ENCODE peak calls at places on chromosomes 16 and 17, in ten cellular contexts. X is transverse colon, U is WTC11, V is ovary, Y is tibial artery, Z is fibroblast of pulmonary artery, L is cardiac fibroblast, W is heart left ventricle, P is ascending aorta, D is choroid plexus epithelial cell. S is an unnamed sample.
A peak's percentile ranks its signal among the peaks of the same experiment; 100 is the strongest.

GRCh38 chr16:53743149-53743566 is 39.2 kb downstream of the FTO start:
- DNase-seq in P (no peak), Y (no peak), L (peak; percentile 46), Z (peak; percentile 58), X (peak; percentile 30), V (no peak), W (no peak), D (peak; percentile 70), U (peak; percentile 21), S (no peak)

GRCh38 chr17:58517928-58518609 is 3.6 kb upstream of the MTMR4 start:
- DNase-seq in W (peak; percentile 100), D (peak; percentile 100), V (peak; percentile 100), P (peak; percentile 100), X (peak; percentile 100), L (peak; percentile 100), U (peak; percentile 99), Y (peak; percentile 100), Z (peak; percentile 100), S (peak; percentile 100)

GRCh38 chr17:82794781-82795505 is 43.1 kb downstream of the TBCD start:
- DNase-seq in L (no peak), W (no peak), U (no peak), Y (no peak), D (peak; percentile 45), V (no peak), P (no peak), Z (no peak), X (no peak), S (no peak)

GRCh38 chr17:83067718-83068261 is 11.6 kb upstream of the METRNL start:
- DNase-seq in L (peak; percentile 41), Z (no peak), X (no peak), W (peak; percentile 10), Y (peak; percentile 19), U (no peak), D (no peak), P (no peak), V (peak; percentile 38), S (no peak)

GRCh38 chr16:25586826-25587225 is 104.9 kb upstream of the HS3ST4 start:
- DNase-seq in X (no peak), U (no peak), L (no peak), V (no peak), D (no peak), W (no peak), Z (no peak), P (no peak), Y (no peak), S (no peak)

GRCh38 chr16:85553436-85554113 is 59.5 kb upstream of the GSE1 start:
- DNase-seq in Y (peak; percentile 59), D (peak; percentile 33), W (peak; percentile 90), V (peak; percentile 80), X (peak; percentile 70), L (peak; percentile 73), Z (peak; percentile 54), P (no peak), U (peak; percentile 76), S (peak; percentile 85)

GRCh38 chr16:88721236-88721635 is 14.9 kb downstream of the CTU2 start:
- DNase-seq in Y (no peak), V (no peak), X (no peak), Z (no peak), D (no peak), W (no peak), L (no peak), U (no peak), P (no peak), S (no peak)

GRCh38 chr17:30200086-30200485 is 35.4 kb downstream of the SLC6A4 start:
- DNase-seq in Y (no peak), D (no peak), W (no peak), X (no peak), V (no peak), P (no peak), U (no peak), Z (no peak), L (no peak), S (no peak)

GRCh38 chr17:38428643-38429371 is 543 bp downstream of the ARHGAP23 start:
- DNase-seq in D (peak; percentile 38), P (peak; percentile 46), W (peak; percentile 83), V (peak; percentile 80), Y (peak; percentile 51), U (no peak), X (peak; percentile 50), Z (peak; percentile 40), L (peak; percentile 63), S (peak; percentile 65)

GRCh38 chr17:55343900-55344513 is 77.6 kb downstream of the MMD start:
- DNase-seq in L (no peak), X (no peak), Z (no peak), Y (no peak), W (no peak), D (no peak), P (no peak), V (no peak), U (no peak), S (no peak)

GRCh38 chr17:45235071-45236001 is 13.7 kb downstream of the FMNL1 start:
- DNase-seq in W (peak; percentile 85), Z (peak; percentile 87), U (peak; percentile 94), V (peak; percentile 75), X (peak; percentile 83), D (peak; percentile 88), P (no peak), L (peak; percentile 86), Y (peak; percentile 76), S (peak; percentile 85)

GRCh38 chr16:65410801-65411200 is 288.9 kb upstream of the CDH11 start:
- DNase-seq in Y (no peak), Z (no peak), D (peak; percentile 84), U (no peak), P (no peak), V (no peak), X (no peak), L (no peak), W (no peak), S (no peak)

GRCh38 chr16:72876981-72877373 is 171.0 kb downstream of the ZFHX3 start:
- DNase-seq in Y (no peak), X (no peak), L (no peak), D (peak; percentile 66), W (no peak), V (no peak), U (no peak), P (no peak), Z (peak; percentile 26), S (no peak)

GRCh38 chr16:79562166-79562823 is 38.2 kb downstream of the MAF start:
- DNase-seq in L (no peak), V (no peak), X (no peak), Y (no peak), W (no peak), U (no peak), Z (no peak), D (no peak), P (no peak), S (no peak)

GRCh38 chr16:89749637-89750036 is 28.3 kb downstream of the ZNF276 start:
- DNase-seq in Y (peak; percentile 53), U (no peak), W (no peak), P (no peak), X (peak; percentile 61), L (no peak), V (no peak), D (no peak), Z (no peak), S (peak; percentile 76)

GRCh38 chr17:34797724-34798123 is 163.5 kb downstream of the CCT6B start:
- DNase-seq in W (no peak), V (no peak), X (no peak), D (peak; percentile 7), P (no peak), U (peak; percentile 82), Z (peak; percentile 26), L (peak; percentile 14), Y (no peak), S (no peak)

GRCh38 chr16:78996806-78997205 is 603.7 kb downstream of the MAF start:
- DNase-seq in W (no peak), U (no peak), Y (no peak), V (no peak), X (no peak), L (no peak), Z (no peak), P (no peak), D (no peak), S (no peak)

GRCh38 chr16:77657016-77657415 is 65.3 kb upstream of the NUDT7 start:
- DNase-seq in L (no peak), Z (peak; percentile 35), P (no peak), D (peak; percentile 72), U (peak; percentile 22), Y (no peak), V (no peak), W (no peak), X (no peak), S (no peak)

GRCh38 chr17:66123163-66123562 is 68.8 kb downstream of the CEP112 start:
- DNase-seq in Z (peak; percentile 17), Y (no peak), L (peak; percentile 39), P (no peak), X (no peak), D (peak; percentile 34), W (no peak), V (no peak), U (no peak), S (no peak)

GRCh38 chr16:85138825-85139627 is 26.8 kb upstream of the CIBAR2 start:
- DNase-seq in U (no peak), X (no peak), L (no peak), D (no peak), P (no peak), Z (no peak), V (no peak), W (no peak), Y (no peak), S (no peak)

GRCh38 chr16:48125888-48126287 is 29.9 kb downstream of the ABCC12 start:
- DNase-seq in V (no peak), Z (no peak), L (no peak), W (no peak), Y (no peak), P (no peak), X (no peak), D (no peak), U (no peak), S (no peak)

GRCh38 chr16:81633147-81633619 is 145.9 kb upstream of the PLCG2 start:
- DNase-seq in V (no peak), U (peak; percentile 65), Z (no peak), X (no peak), L (no peak), Y (no peak), P (no peak), W (peak; percentile 27), D (no peak), S (no peak)
- TF ChIP-seq CTCF in V (no peak), U (peak; percentile 39), Z (no peak), X (no peak), L (peak; percentile 14), Y (no peak), P (no peak), W (no peak), D (peak; percentile 35), S (no peak)

GRCh38 chr17:50613596-50613995 is 21.1 kb upstream of the ABCC3 start:
- DNase-seq in L (no peak), P (no peak), V (no peak), W (no peak), Z (no peak), U (no peak), X (no peak), D (peak; percentile 25), Y (no peak), S (no peak)
- TF ChIP-seq CTCF in L (no peak), P (no peak), V (no peak), W (peak; percentile 40), Z (no peak), U (no peak), X (no peak), D (peak; percentile 45), Y (no peak), S (no peak)

GRCh38 chr16:83803811-83804210 is 4.0 kb upstream of the HSBP1 start:
- DNase-seq in X (no peak), W (no peak), U (no peak), Z (no peak), D (no peak), V (no peak), P (no peak), Y (no peak), L (no peak), S (no peak)
- TF ChIP-seq CTCF in X (no peak), W (no peak), U (no peak), Z (no peak), D (no peak), V (no peak), P (no peak), Y (no peak), L (no peak), S (no peak)

GRCh38 chr17:79838541-79839274 is 532 bp downstream of the CBX4 start:
- DNase-seq in X (peak; percentile 63), P (no peak), Z (peak; percentile 69), Y (no peak), W (peak; percentile 79), V (peak; percentile 73), D (peak; percentile 69), L (peak; percentile 67), U (peak; percentile 76), S (peak; percentile 70)
- TF ChIP-seq CTCF in X (peak; percentile 31), P (no peak), Z (no peak), Y (peak; percentile 10), W (no peak), V (peak; percentile 20), D (peak; percentile 38), L (peak; percentile 18), U (no peak), S (no peak)